ENCODE peak calls at places on chromosomes 1 and 21, in five cellular contexts. M is effector CD4-positive, alpha-beta T cell; E is heart right ventricle; U is activated naive CD4-positive, alpha-beta T cell treated with anti-CD3 and anti-CD28 coated beads for 36 hours; R is T-cell. O is an unnamed sample.

GRCh38 chr1:48246727-48247126 is 24.2 kb downstream of the SLC5A9 start:
- DNase-seq in M (no peak), E (peak), U (no peak), R (no peak), O (no peak)

GRCh38 chr21:20592482-20592881 is 405.7 kb upstream of the NCAM2 start:
- DNase-seq in M (no peak), E (no peak), U (no peak), R (no peak), O (no peak)

GRCh38 chr1:223704921-223705878 is 7.1 kb upstream of the CAPN2 start:
- DNase-seq in M (no peak), E (no peak), U (no peak), R (no peak), O (no peak)

GRCh38 chr1:246355421-246356230 is 151.5 kb downstream of the SMYD3 start:
- DNase-seq in M (no peak), E (no peak), U (no peak), R (no peak), O (no peak)

GRCh38 chr1:37237948-37238347 is 203.6 kb upstream of the GRIK3 start:
- DNase-seq in M (no peak), E (no peak), U (no peak), R (no peak), O (no peak)

GRCh38 chr1:195326325-195326724 is 1281.9 kb downstream of the KCNT2 start:
- DNase-seq in M (no peak), E (no peak), U (no peak), R (no peak), O (no peak)

GRCh38 chr1:155002479-155003226 is at the start of gene ZBTB7B:
- DNase-seq in M (no peak), E (peak), U (no peak), R (no peak), O (no peak)

GRCh38 chr1:231883382-231883781 is 256.8 kb downstream of the DISC1 start:
- DNase-seq in M (no peak), E (no peak), U (no peak), R (no peak), O (no peak)

GRCh38 chr1:220491891-220492290 is 36.0 kb upstream of the MARK1 start:
- DNase-seq in M (no peak), E (no peak), U (no peak), R (no peak), O (no peak)

GRCh38 chr1:179046808-179047636 is 21.3 kb downstream of the FAM20B start:
- DNase-seq in M (no peak), E (no peak), U (no peak), R (no peak), O (no peak)

GRCh38 chr1:81512242-81512641 is 288.5 kb upstream of the ADGRL2 start:
- DNase-seq in M (no peak), E (no peak), U (no peak), R (no peak), O (no peak)

GRCh38 chr1:192175971-192176370 is 17.7 kb downstream of the RGS18 start:
- DNase-seq in M (no peak), E (no peak), U (no peak), R (no peak), O (no peak)

GRCh38 chr1:29332204-29332603 is 95.9 kb downstream of the PTPRU start:
- DNase-seq in M (no peak), E (no peak), U (peak), R (no peak), O (no peak)

GRCh38 chr1:41329662-41330587 is 31.3 kb upstream of the FOXO6 start:
- DNase-seq in M (no peak), E (no peak), U (no peak), R (no peak), O (no peak)

GRCh38 chr1:43363283-43363934 is 4.4 kb downstream of the ELOVL1 start:
- DNase-seq in M (no peak), E (no peak), U (no peak), R (no peak), O (no peak)

GRCh38 chr1:223824287-223824686 is 21.5 kb downstream of the TP53BP2 start:
- DNase-seq in M (no peak), E (no peak), U (no peak), R (no peak), O (no peak)

GRCh38 chr1:32989160-32989894 is 24.7 kb upstream of the RNF19B start:
- DNase-seq in M (no peak), E (peak), U (peak), R (no peak), O (no peak)

GRCh38 chr21:41631564-41632461 is 123.9 kb upstream of the TMPRSS2 start:
- DNase-seq in M (no peak), E (no peak), U (no peak), R (no peak), O (no peak)

GRCh38 chr1:112522621-112523020 is 13.9 kb downstream of the WNT2B start:
- DNase-seq in M (no peak), E (no peak), U (no peak), R (no peak), O (no peak)

GRCh38 chr1:40308036-40308727 is 8.9 kb downstream of the COL9A2 start:
- DNase-seq in M (no peak), E (peak), U (no peak), R (no peak), O (no peak)

GRCh38 chr1:59034925-59035324 is 251.1 kb upstream of the JUN start:
- DNase-seq in M (no peak), E (no peak), U (no peak), R (no peak), O (no peak)

GRCh38 chr1:154264454-154264853 is 8.0 kb upstream of the HAX1 start:
- DNase-seq in M (no peak), E (no peak), U (no peak), R (no peak), O (no peak)

GRCh38 chr1:39632491-39633417 is 6.7 kb downstream of the HEYL start:
- DNase-seq in M (no peak), E (peak), U (no peak), R (no peak), O (no peak)

GRCh38 chr1:64766385-64766784 is 21.5 kb downstream of the RAVER2 start:
- DNase-seq in M (no peak), E (no peak), U (no peak), R (no peak), O (no peak)

GRCh38 chr1:52119722-52120121 is 22.2 kb upstream of the ZFYVE9 start:
- DNase-seq in M (no peak), E (no peak), U (no peak), R (no peak), O (no peak)

GRCh38 chr1:200075938-200076546 is 48.5 kb downstream of the NR5A2 start:
- DNase-seq in M (no peak), E (no peak), U (no peak), R (no peak), O (no peak)